ENCODE peak calls at places on chromosomes 1 and 21, in four cellular contexts. U, L, E and H are unnamed samples.

GRCh38 chr1:220733090-220733569 is 15.0 kb upstream of the MTARC2 start:
- DNase-seq in E (peak; percentile 77), L (peak; percentile 89), U (peak; percentile 81), H (peak; percentile 89)

GRCh38 chr21:42653492-42654061 is at the start of gene PDE9A:
- DNase-seq in E (no peak), L (peak; percentile 86), U (peak; percentile 79), H (peak; percentile 65)

GRCh38 chr1:19325958-19326747 is 14.0 kb downstream of the SLC66A1 start:
- DNase-seq in U (peak; percentile 53), L (no peak), E (no peak), H (no peak)

GRCh38 chr1:75719810-75720209 is 4.7 kb upstream of the ACADM start:
- DNase-seq in E (no peak), L (no peak), U (no peak), H (no peak)

GRCh38 chr1:25744140-25744581 is 55.8 kb upstream of the SELENON start:
- DNase-seq in L (peak; percentile 40), U (no peak), E (no peak), H (peak; percentile 61)

GRCh38 chr1:34101151-34101550 is 63.9 kb downstream of the CSMD2 start:
- DNase-seq in L (no peak), U (no peak), E (no peak), H (no peak)

GRCh38 chr1:30969903-30970302 is 61.3 kb upstream of the SDC3 start:
- DNase-seq in L (no peak), E (no peak), U (no peak), H (no peak)

GRCh38 chr1:168623003-168623828 is 46.8 kb downstream of the XCL1 start:
- DNase-seq in U (no peak), E (no peak), L (peak; percentile 56), H (no peak)

GRCh38 chr21:34166468-34166867 is 93.1 kb downstream of the MRPS6 start:
- DNase-seq in L (no peak), U (no peak), E (no peak), H (no peak)

GRCh38 chr1:97581614-97582051 is 339.2 kb downstream of the DPYD start:
- DNase-seq in U (no peak), E (no peak), L (no peak), H (no peak)

GRCh38 chr1:232477728-232478127 is 152.2 kb downstream of the SIPA1L2 start:
- DNase-seq in U (no peak), L (no peak), E (no peak), H (no peak)

GRCh38 chr21:44304846-44305245 is 5.0 kb downstream of the PFKL start:
- DNase-seq in L (peak; percentile 69), E (peak; percentile 38), U (peak; percentile 66), H (peak; percentile 43)

GRCh38 chr21:15031790-15032357 is 32.9 kb downstream of the NRIP1 start:
- DNase-seq in U (no peak), E (no peak), L (no peak), H (no peak)

DNA sequence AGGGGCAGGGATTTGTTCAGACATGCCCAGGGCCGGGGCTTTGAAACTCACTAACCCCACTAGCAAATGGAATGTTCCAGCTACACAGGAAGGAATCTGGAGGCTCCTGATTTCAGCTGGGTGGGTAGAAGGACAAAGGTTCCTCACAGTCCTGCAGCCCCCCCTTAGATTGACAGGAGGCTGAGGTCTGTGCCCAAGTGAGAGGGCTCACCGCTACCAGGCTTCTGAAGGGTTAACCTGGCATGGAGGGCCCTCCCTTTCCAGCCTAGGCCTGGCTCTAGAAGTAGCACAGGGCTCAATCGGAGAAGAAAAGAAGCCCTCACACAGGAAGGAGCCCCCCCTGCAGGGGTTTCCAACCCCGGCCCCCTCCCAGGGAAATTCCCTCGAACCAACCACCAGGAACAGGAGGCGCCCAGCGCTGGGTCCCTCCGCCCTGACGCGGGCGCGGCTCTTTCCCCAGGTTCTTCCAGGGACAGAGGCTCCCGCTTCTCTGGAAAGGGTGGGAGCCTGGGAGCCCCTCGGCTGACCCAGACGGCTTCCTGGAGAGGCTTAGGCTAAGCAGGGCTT is 3.3 kb downstream of the EPHA2 start:
- DNase-seq in L (no peak), E (peak; percentile 59), U (no peak), H (no peak)
- TF ChIP-seq ELF4 in L (no peak), E (no peak), U (no peak), H (no peak)

GRCh38 chr1:201827321-201828281 is 1.4 kb upstream of the IPO9 start:
- DNase-seq in L (no peak), U (no peak), E (no peak), H (no peak)

GRCh38 chr1:201825245-201825644 is 3.7 kb upstream of the IPO9 start:
- DNase-seq in E (no peak), U (no peak), L (no peak), H (no peak)

GRCh38 chr1:201828451-201828819 is 522 bp upstream of the IPO9 start:
- DNase-seq in U (no peak), L (no peak), E (no peak), H (no peak)

GRCh38 chr1:201828820-201829774 is at the start of gene IPO9:
- DNase-seq in E (peak; percentile 86), U (peak; percentile 99), L (peak; percentile 100), H (peak; percentile 97)

GRCh38 chr1:201826830-201827229 is 2.1 kb upstream of the IPO9 start:
- DNase-seq in L (no peak), E (no peak), U (no peak), H (no peak)
- TF ChIP-seq ELF4 in L (no peak), E (no peak), U (no peak), H (no peak)

GRCh38 chr1:24092979-24093378 is 19.0 kb downstream of the MYOM3 start:
- DNase-seq in L (no peak), E (no peak), U (no peak), H (no peak)

GRCh38 chr1:24090736-24091135 is 21.2 kb downstream of the MYOM3 start:
- DNase-seq in L (no peak), U (no peak), E (no peak), H (no peak)

GRCh38 chr1:24093762-24094161 is 18.2 kb downstream of the MYOM3 start:
- DNase-seq in U (no peak), L (no peak), E (no peak), H (no peak)

GRCh38 chr1:24089743-24090555 is 22.0 kb downstream of the MYOM3 start:
- DNase-seq in L (no peak), U (no peak), E (no peak), H (no peak)

GRCh38 chr1:24091971-24092482 is 19.9 kb downstream of the MYOM3 start:
- DNase-seq in U (no peak), E (no peak), L (no peak), H (no peak)
- TF ChIP-seq ELF4 in U (no peak), E (no peak), L (no peak), H (no peak)

GRCh38 chr1:151760597-151761385 is 2.5 kb downstream of the MRPL9 start:
- DNase-seq in E (no peak), L (no peak), U (no peak), H (no peak)

GRCh38 chr1:151762941-151763921 is at the start of gene MRPL9:
- DNase-seq in E (peak; percentile 60), U (peak; percentile 92), L (peak; percentile 96), H (peak; percentile 87)

GRCh38 chr1:151759241-151759640 is 4.1 kb downstream of the MRPL9 start:
- DNase-seq in E (no peak), U (no peak), L (no peak), H (no peak)

GRCh38 chr1:151763990-151764389 is 694 bp upstream of the MRPL9 start:
- DNase-seq in U (no peak), L (no peak), E (no peak), H (no peak)
- TF ChIP-seq ELF4 in U (no peak), L (no peak), E (no peak), H (no peak)

GRCh38 chr21:46157396-46157986 is 2.1 kb upstream of the FTCD start:
- DNase-seq in U (no peak), E (no peak), L (no peak), H (no peak)

GRCh38 chr21:46158666-46159300 is 3.4 kb upstream of the FTCD start:
- DNase-seq in E (no peak), U (no peak), L (no peak), H (no peak)

GRCh38 chr21:46159390-46159789 is 4.0 kb upstream of the FTCD start:
- DNase-seq in E (no peak), L (no peak), U (no peak), H (no peak)

GRCh38 chr21:46156678-46157077 is 1.3 kb upstream of the FTCD start:
- DNase-seq in L (no peak), U (no peak), E (no peak), H (no peak)

DNA sequence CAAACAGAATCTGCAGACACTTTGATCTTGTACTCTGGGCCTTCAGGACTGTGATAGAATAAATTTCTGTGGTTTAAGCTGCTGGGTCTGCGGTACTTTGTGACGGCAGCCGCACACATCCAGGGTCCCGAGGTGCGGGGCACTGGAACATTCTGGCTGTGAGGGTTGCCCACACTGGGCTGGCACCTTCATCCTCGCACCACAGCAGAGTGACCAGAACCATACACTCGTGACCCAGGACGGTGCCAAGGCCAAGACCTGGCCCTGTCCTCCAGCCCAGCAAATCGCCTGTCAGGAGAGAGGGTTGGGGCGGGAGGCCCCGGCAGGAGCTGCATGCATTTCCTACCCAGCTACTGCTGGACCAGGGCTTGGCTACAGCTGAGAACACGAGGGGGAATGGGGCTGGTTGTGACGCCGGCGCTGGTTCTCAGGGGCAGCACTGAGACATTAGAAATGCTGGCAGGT is 2.6 kb upstream of the FTCD start:
- DNase-seq in E (no peak), U (no peak), L (no peak), H (no peak)
- TF ChIP-seq ELF4 in E (no peak), U (no peak), L (no peak), H (no peak)

GRCh38 chr1:4309676-4310320 is 344.6 kb upstream of the AJAP1 start:
- DNase-seq in L (no peak), U (no peak), E (no peak), H (no peak)
- TF ChIP-seq ELF4 in L (no peak), U (no peak), E (no peak), H (no peak)

GRCh38 chr1:28173151-28173979 is 3.1 kb downstream of the PTAFR start:
- DNase-seq in E (peak; percentile 59), L (peak; percentile 11), U (no peak), H (no peak)
- TF ChIP-seq ELF4 in E (no peak), L (no peak), U (no peak), H (no peak)

GRCh38 chr1:53198241-53198651 is 1.6 kb downstream of the CPT2 start:
- DNase-seq in E (no peak), U (no peak), L (no peak), H (no peak)
- TF ChIP-seq ELF4 in E (no peak), U (no peak), L (no peak), H (no peak)

GRCh38 chr1:185680453-185680852 is 53.7 kb upstream of the HMCN1 start:
- DNase-seq in E (no peak), U (no peak), L (no peak), H (no peak)

GRCh38 chr1:185674201-185674600 is 60.0 kb upstream of the HMCN1 start:
- DNase-seq in E (peak; percentile 92), L (no peak), U (no peak), H (no peak)

GRCh38 chr1:185681034-185681633 is 53.1 kb upstream of the HMCN1 start:
- DNase-seq in E (peak; percentile 50), U (no peak), L (peak; percentile 52), H (no peak)

GRCh38 chr1:185676969-185677368 is 57.2 kb upstream of the HMCN1 start:
- DNase-seq in L (no peak), E (no peak), U (no peak), H (no peak)

DNA sequence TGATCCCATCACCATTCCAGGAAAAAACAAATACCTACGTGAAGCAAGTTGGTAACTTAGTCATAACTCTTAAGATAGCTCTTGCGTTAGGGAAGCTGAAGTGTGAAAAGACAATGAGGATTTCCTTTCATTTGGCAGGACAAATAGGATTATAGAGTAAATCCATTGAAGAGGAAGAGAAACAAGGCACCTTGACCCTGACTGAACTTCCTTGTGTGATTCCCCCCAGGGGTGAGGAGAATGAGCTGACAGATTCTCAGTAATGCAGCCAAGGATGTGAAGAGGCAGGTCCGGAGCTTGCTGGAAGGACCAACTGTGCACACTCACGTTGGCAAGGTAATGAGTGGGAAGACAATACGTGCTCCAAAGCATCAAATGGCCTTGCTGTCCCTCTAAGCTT is 55.0 kb upstream of the HMCN1 start:
- DNase-seq in E (no peak), U (no peak), L (no peak), H (no peak)
- TF ChIP-seq ELF4 in E (no peak), U (no peak), L (no peak), H (no peak)